ENCODE peak calls at places on chromosomes 5 and 9, in five cellular contexts. R is OCI-LY7, P is stomach, S is uterus, N is lower lobe of right lung. Y is an unnamed sample.
A peak's percentile ranks its signal among the peaks of the same experiment; 100 is the strongest.

GRCh38 chr5:68222310-68222709 is 6.8 kb downstream of the PIK3R1 start:
- DNase-seq in R (no peak), P (no peak), S (no peak), N (no peak), Y (no peak)

GRCh38 chr5:178330791-178331404 is 98.3 kb upstream of the PHYKPL start:
- DNase-seq in R (no peak), P (no peak), S (no peak), N (no peak), Y (no peak)

GRCh38 chr5:105956456-105957177 is 1714.1 kb downstream of the EFNA5 start:
- DNase-seq in R (no peak), P (no peak), S (no peak), N (no peak), Y (peak; percentile 5)

GRCh38 chr9:36772449-36773370 is 200.0 kb downstream of the MELK start:
- DNase-seq in R (no peak), P (no peak), S (no peak), N (no peak), Y (peak; percentile 6)

GRCh38 chr5:173909205-173909604 is 21.1 kb downstream of the CPEB4 start:
- DNase-seq in R (peak; percentile 57), P (no peak), S (no peak), N (no peak), Y (no peak)

GRCh38 chr9:133889498-133890301 is 102.4 kb downstream of the VAV2 start:
- DNase-seq in R (no peak), P (no peak), S (no peak), N (no peak), Y (no peak)

GRCh38 chr5:68277427-68277826 is 61.9 kb downstream of the PIK3R1 start:
- DNase-seq in R (no peak), P (no peak), S (no peak), N (no peak), Y (peak; percentile 51)

GRCh38 chr5:148855249-148856008 is 29.0 kb downstream of the ADRB2 start:
- DNase-seq in R (no peak), P (no peak), S (no peak), N (no peak), Y (no peak)

GRCh38 chr9:133672503-133673259 is 36.5 kb downstream of the DBH start:
- DNase-seq in R (no peak), P (no peak), S (no peak), N (no peak), Y (no peak)

GRCh38 chr9:126113176-126113575 is 213.5 kb upstream of the MVB12B start:
- DNase-seq in R (no peak), P (peak; percentile 7), S (no peak), N (no peak), Y (no peak)

DNA sequence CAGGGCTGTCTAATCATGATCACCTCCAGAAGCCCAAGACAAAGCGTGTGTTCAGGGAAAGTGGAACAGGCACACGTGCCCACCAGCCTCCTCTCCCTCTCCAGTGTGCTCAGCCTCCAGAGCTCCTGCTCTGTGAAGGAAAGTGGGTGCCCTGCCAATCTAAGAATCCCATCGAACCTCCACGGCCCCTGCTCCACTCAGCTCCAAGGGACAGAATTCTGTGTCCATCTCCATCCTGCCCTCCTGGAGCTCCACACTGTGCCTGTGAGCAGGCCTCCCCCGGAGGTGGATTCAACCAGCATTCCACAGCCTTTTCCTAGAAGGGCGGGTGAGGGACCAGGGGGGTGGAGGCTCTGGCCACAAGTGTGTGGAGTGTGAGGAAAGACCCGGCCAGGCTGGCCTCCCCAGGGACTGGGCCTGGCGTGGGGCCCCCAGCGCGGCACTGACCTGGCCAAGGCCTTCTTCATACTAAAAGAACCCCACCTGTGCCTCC is 6.0 kb downstream of the EEIG1 start:
- DNase-seq in R (no peak), P (no peak), S (peak; percentile 79), N (no peak), Y (no peak)
- H3K4me3 ChIP-seq in R (peak overlapping the region; percentile 80), P (peak overlapping the region; percentile 88), S (no peak overlapping the region), N (no peak overlapping the region), Y (no peak overlapping the region)

GRCh38 chr9:96075757-96076156 is 200.3 kb downstream of the ERCC6L2 start:
- DNase-seq in R (no peak), P (peak; percentile 76), S (no peak), N (no peak), Y (no peak)

GRCh38 chr9:96079816-96080215 is 204.3 kb downstream of the ERCC6L2 start:
- DNase-seq in R (no peak), P (no peak), S (no peak), N (no peak), Y (no peak)

GRCh38 chr9:96082516-96083232 is 207.2 kb downstream of the ERCC6L2 start:
- DNase-seq in R (no peak), P (no peak), S (no peak), N (no peak), Y (no peak)

GRCh38 chr9:96080364-96080763 is 204.9 kb downstream of the ERCC6L2 start:
- DNase-seq in R (no peak), P (peak; percentile 36), S (no peak), N (no peak), Y (no peak)

DNA sequence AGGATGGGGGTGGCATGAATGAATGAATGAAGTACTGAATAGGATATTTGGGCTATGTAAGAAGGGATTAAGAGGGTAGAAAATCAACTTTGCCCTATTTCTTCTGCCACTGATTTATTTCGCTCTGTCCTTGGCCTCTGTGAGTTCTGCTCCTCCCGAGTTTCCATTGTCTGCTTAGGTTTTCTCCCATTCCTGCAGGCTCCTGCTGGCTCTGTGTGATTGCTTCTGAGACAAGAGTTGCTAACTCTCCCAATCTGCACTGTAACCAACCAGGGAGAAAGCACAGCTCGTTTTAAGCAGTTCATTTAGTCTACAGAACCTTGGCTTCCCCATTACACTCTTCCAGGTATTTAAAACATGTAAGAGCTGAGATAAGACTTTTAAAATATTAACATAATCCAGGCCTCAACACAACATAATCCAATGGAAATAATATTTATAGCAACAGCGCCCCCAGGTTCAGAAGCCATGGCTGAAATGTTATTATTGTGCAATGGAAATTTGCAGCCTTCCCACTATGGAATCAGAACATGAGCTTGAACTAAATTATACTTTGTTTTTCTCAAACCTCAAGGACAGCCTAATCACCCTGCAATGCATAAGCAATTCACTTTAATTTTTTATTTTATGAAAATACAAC is 203.5 kb downstream of the ERCC6L2 start:
- DNase-seq in R (no peak), P (no peak), S (peak; percentile 21), N (no peak), Y (no peak)
- TF ChIP-seq CTCF in R (no peak), P (no peak), S (no peak), N (no peak), Y (no peak)

GRCh38 chr5:147743012-147743411 is 39.5 kb downstream of the JAKMIP2 start:
- DNase-seq in R (no peak), P (no peak), S (no peak), N (no peak), Y (no peak)

GRCh38 chr5:147740864-147741263 is 41.7 kb downstream of the JAKMIP2 start:
- DNase-seq in R (no peak), P (no peak), S (no peak), N (no peak), Y (no peak)

GRCh38 chr5:147742151-147742550 is 40.4 kb downstream of the JAKMIP2 start:
- DNase-seq in R (no peak), P (no peak), S (no peak), N (no peak), Y (no peak)

GRCh38 chr5:147746986-147747385 is 35.5 kb downstream of the JAKMIP2 start:
- DNase-seq in R (no peak), P (no peak), S (no peak), N (no peak), Y (peak; percentile 59)

DNA sequence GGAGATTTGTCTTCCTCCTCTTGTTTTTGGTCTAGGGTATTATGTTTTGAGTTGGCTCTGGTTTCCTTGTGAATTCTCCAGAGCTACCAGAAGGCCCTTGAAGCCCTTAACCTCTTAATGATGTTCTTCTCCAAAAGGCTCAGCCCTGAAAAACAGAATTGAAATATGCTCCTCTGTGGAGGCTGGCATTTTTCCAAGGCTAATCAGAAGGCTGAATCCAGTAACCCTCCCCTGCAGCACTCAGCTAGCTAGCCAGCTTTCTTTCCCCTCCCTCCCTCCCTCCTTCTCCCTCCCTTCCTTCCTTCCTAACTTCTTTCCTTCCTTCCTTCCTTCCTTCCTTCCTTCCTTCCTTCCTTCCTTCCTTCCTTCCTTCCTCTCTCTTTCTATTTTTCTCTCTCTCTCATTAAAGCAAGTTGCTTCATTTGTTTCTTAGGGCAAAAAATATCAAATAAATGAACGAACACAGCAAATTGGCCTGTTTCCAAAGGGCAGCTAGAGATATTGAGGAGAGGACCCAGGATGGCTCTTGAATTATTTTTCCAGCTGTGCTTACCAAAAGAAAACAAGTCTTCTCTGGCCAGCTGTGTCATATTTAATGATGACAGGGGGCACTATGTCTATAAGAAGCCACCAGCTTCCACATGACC is 38.7 kb downstream of the JAKMIP2 start:
- DNase-seq in R (no peak), P (no peak), S (peak; percentile 20), N (no peak), Y (peak; percentile 24)
- H3K4me3 ChIP-seq in R (no peak overlapping the region), P (no peak overlapping the region), S (no peak overlapping the region), N (no peak overlapping the region), Y (no peak overlapping the region)

GRCh38 chr5:171521679-171522078 is 102.2 kb downstream of the FGF18 start:
- DNase-seq in R (no peak), P (no peak), S (no peak), N (no peak), Y (no peak)
- TF ChIP-seq CTCF in R (no peak), P (no peak), S (no peak), N (no peak), Y (no peak)